ENCODE peak calls at places on chromosomes 7 and 10, in seven cellular contexts. K, Q, C, H, S, B and T are unnamed samples.

GRCh38 chr7:154385214-154385613 is 333.0 kb downstream of the DPP6 start:
- DNase-seq in S (no peak), Q (no peak), B (no peak), K (no peak), H (no peak), C (no peak), T (no peak)

GRCh38 chr10:71484352-71484751 is 87.6 kb downstream of the CDH23 start:
- DNase-seq in K (no peak), C (no peak), Q (no peak), S (no peak), H (no peak), B (no peak), T (no peak)

GRCh38 chr7:3805151-3805550 is 504.1 kb downstream of the SDK1 start:
- DNase-seq in C (no peak), S (no peak), Q (no peak), K (no peak), H (no peak), B (no peak), T (no peak)

GRCh38 chr7:18361756-18362155 is 133.8 kb upstream of the HDAC9 start:
- DNase-seq in S (no peak), K (no peak), C (peak), B (no peak), H (no peak), Q (no peak), T (no peak)

GRCh38 chr7:159099217-159099655 is 45.4 kb downstream of the VIPR2 start:
- DNase-seq in C (no peak), S (no peak), K (no peak), B (no peak), H (no peak), Q (no peak), T (no peak)

GRCh38 chr10:5555031-5555510 is 30.3 kb downstream of the CALML3 start:
- DNase-seq in C (no peak), K (no peak), Q (no peak), S (no peak), H (no peak), B (no peak), T (no peak)

GRCh38 chr10:30587522-30588031 is 42.0 kb downstream of the LYZL2 start:
- DNase-seq in B (no peak), C (peak), H (peak), Q (no peak), S (peak), K (no peak), T (peak)

GRCh38 chr10:767211-767610 is 77.7 kb upstream of the DIP2C start:
- DNase-seq in K (no peak), C (no peak), Q (no peak), H (no peak), B (no peak), S (no peak), T (no peak)